ENCODE peak calls at places on chromosomes 5 and 9, in ten cellular contexts. One of them, this sample, is unnamed.

GRCh38 chr5:87074072-87074471 is 193.6 kb upstream of the RASA1 start:
- DNase-seq in MM.1S: no peak
- DNase-seq in A673: no peak
- DNase-seq in GM12865: no peak
- DNase-seq in fibroblast of the aortic adventitia: no peak
- DNase-seq in psoas muscle: no peak
- DNase-seq in cardiac muscle cell: no peak
- DNase-seq in A549: no peak
- DNase-seq in choroid plexus epithelial cell: no peak
- DNase-seq in neural crest cell: no peak
- DNase-seq in this sample: no peak

GRCh38 chr5:73998496-73998895 is 372.5 kb downstream of the ARHGEF28 start:
- DNase-seq in choroid plexus epithelial cell: peak
- DNase-seq in A673: no peak
- DNase-seq in A549: no peak
- DNase-seq in psoas muscle: no peak
- DNase-seq in neural crest cell: no peak
- DNase-seq in MM.1S: no peak
- DNase-seq in GM12865: no peak
- DNase-seq in fibroblast of the aortic adventitia: peak
- DNase-seq in cardiac muscle cell: peak
- DNase-seq in this sample: no peak

GRCh38 chr5:171521219-171521633 is 101.8 kb downstream of the FGF18 start:
- DNase-seq in A673: peak
- DNase-seq in fibroblast of the aortic adventitia: peak
- DNase-seq in neural crest cell: no peak
- DNase-seq in MM.1S: no peak
- DNase-seq in cardiac muscle cell: peak
- DNase-seq in GM12865: no peak
- DNase-seq in psoas muscle: peak
- DNase-seq in choroid plexus epithelial cell: peak
- DNase-seq in A549: peak
- DNase-seq in this sample: peak

GRCh38 chr9:12904261-12905000 is 129.6 kb downstream of the LURAP1L start:
- DNase-seq in MM.1S: no peak
- DNase-seq in GM12865: no peak
- DNase-seq in choroid plexus epithelial cell: no peak
- DNase-seq in fibroblast of the aortic adventitia: no peak
- DNase-seq in psoas muscle: no peak
- DNase-seq in neural crest cell: no peak
- DNase-seq in cardiac muscle cell: no peak
- DNase-seq in A673: no peak
- DNase-seq in A549: no peak
- DNase-seq in this sample: no peak

GRCh38 chr9:91425270-91425669 is 1.6 kb upstream of the NFIL3 start:
- DNase-seq in neural crest cell: no peak
- DNase-seq in choroid plexus epithelial cell: no peak
- DNase-seq in A549: no peak
- DNase-seq in cardiac muscle cell: peak
- DNase-seq in psoas muscle: no peak
- DNase-seq in fibroblast of the aortic adventitia: no peak
- DNase-seq in A673: no peak
- DNase-seq in GM12865: no peak
- DNase-seq in MM.1S: peak
- DNase-seq in this sample: no peak

GRCh38 chr5:65327582-65327981 is 154.1 kb downstream of the ADAMTS6 start:
- DNase-seq in neural crest cell: no peak
- DNase-seq in MM.1S: no peak
- DNase-seq in choroid plexus epithelial cell: peak
- DNase-seq in A673: no peak
- DNase-seq in fibroblast of the aortic adventitia: peak
- DNase-seq in cardiac muscle cell: peak
- DNase-seq in psoas muscle: no peak
- DNase-seq in GM12865: no peak
- DNase-seq in A549: peak
- DNase-seq in this sample: no peak

GRCh38 chr9:5813837-5814236 is 19.1 kb downstream of the ERMP1 start:
- DNase-seq in A673: no peak
- DNase-seq in cardiac muscle cell: no peak
- DNase-seq in A549: no peak
- DNase-seq in MM.1S: no peak
- DNase-seq in GM12865: no peak
- DNase-seq in psoas muscle: no peak
- DNase-seq in fibroblast of the aortic adventitia: no peak
- DNase-seq in choroid plexus epithelial cell: no peak
- DNase-seq in neural crest cell: no peak
- DNase-seq in this sample: no peak

GRCh38 chr5:72241346-72242003 is 78.6 kb downstream of the MRPS27 start:
- DNase-seq in GM12865: no peak
- DNase-seq in psoas muscle: no peak
- DNase-seq in neural crest cell: peak
- DNase-seq in cardiac muscle cell: no peak
- DNase-seq in fibroblast of the aortic adventitia: no peak
- DNase-seq in A673: no peak
- DNase-seq in A549: no peak
- DNase-seq in MM.1S: no peak
- DNase-seq in choroid plexus epithelial cell: no peak
- DNase-seq in this sample: no peak

GRCh38 chr5:158967566-158967965 is 132.2 kb downstream of the EBF1 start:
- DNase-seq in A549: peak
- DNase-seq in cardiac muscle cell: peak
- DNase-seq in psoas muscle: no peak
- DNase-seq in choroid plexus epithelial cell: peak
- DNase-seq in A673: no peak
- DNase-seq in neural crest cell: no peak
- DNase-seq in MM.1S: no peak
- DNase-seq in fibroblast of the aortic adventitia: peak
- DNase-seq in GM12865: peak
- DNase-seq in this sample: no peak

GRCh38 chr9:70760228-70760627 is 345.8 kb upstream of the KLF9 start:
- DNase-seq in A549: no peak
- DNase-seq in cardiac muscle cell: no peak
- DNase-seq in neural crest cell: no peak
- DNase-seq in psoas muscle: no peak
- DNase-seq in A673: no peak
- DNase-seq in choroid plexus epithelial cell: no peak
- DNase-seq in MM.1S: no peak
- DNase-seq in fibroblast of the aortic adventitia: no peak
- DNase-seq in GM12865: no peak
- DNase-seq in this sample: no peak

GRCh38 chr5:181163487-181164075 is 16.2 kb downstream of the OR2V2 start:
- DNase-seq in neural crest cell: no peak
- DNase-seq in A549: peak
- DNase-seq in MM.1S: no peak
- DNase-seq in choroid plexus epithelial cell: no peak
- DNase-seq in GM12865: peak
- DNase-seq in A673: no peak
- DNase-seq in psoas muscle: no peak
- DNase-seq in fibroblast of the aortic adventitia: no peak
- DNase-seq in cardiac muscle cell: no peak
- DNase-seq in this sample: no peak

GRCh38 chr5:95823241-95823737 is 763 bp upstream of the GLRX start:
- DNase-seq in fibroblast of the aortic adventitia: no peak
- DNase-seq in A673: no peak
- DNase-seq in GM12865: peak
- DNase-seq in psoas muscle: no peak
- DNase-seq in neural crest cell: no peak
- DNase-seq in A549: no peak
- DNase-seq in cardiac muscle cell: no peak
- DNase-seq in MM.1S: no peak
- DNase-seq in choroid plexus epithelial cell: no peak
- DNase-seq in this sample: no peak

GRCh38 chr9:135989722-135990467 is 28.7 kb upstream of the UBAC1 start:
- DNase-seq in cardiac muscle cell: no peak
- DNase-seq in fibroblast of the aortic adventitia: no peak
- DNase-seq in choroid plexus epithelial cell: no peak
- DNase-seq in neural crest cell: no peak
- DNase-seq in GM12865: no peak
- DNase-seq in MM.1S: no peak
- DNase-seq in A673: peak
- DNase-seq in psoas muscle: no peak
- DNase-seq in A549: no peak
- DNase-seq in this sample: no peak

GRCh38 chr5:127419007-127419406 is 98.4 kb upstream of the PRRC1 start:
- DNase-seq in fibroblast of the aortic adventitia: no peak
- DNase-seq in cardiac muscle cell: no peak
- DNase-seq in A549: peak
- DNase-seq in neural crest cell: no peak
- DNase-seq in choroid plexus epithelial cell: no peak
- DNase-seq in A673: no peak
- DNase-seq in psoas muscle: no peak
- DNase-seq in GM12865: no peak
- DNase-seq in MM.1S: no peak
- DNase-seq in this sample: no peak

GRCh38 chr5:149265559-149265958 is 6.1 kb upstream of the AFAP1L1 start:
- DNase-seq in fibroblast of the aortic adventitia: peak
- DNase-seq in choroid plexus epithelial cell: peak
- DNase-seq in psoas muscle: no peak
- DNase-seq in MM.1S: no peak
- DNase-seq in neural crest cell: no peak
- DNase-seq in A549: peak
- DNase-seq in A673: peak
- DNase-seq in cardiac muscle cell: peak
- DNase-seq in GM12865: no peak
- DNase-seq in this sample: peak
- TF ChIP-seq CTCF in fibroblast of the aortic adventitia: peak
- TF ChIP-seq CTCF in choroid plexus epithelial cell: peak
- TF ChIP-seq CTCF in psoas muscle: peak
- TF ChIP-seq CTCF in MM.1S: peak
- TF ChIP-seq CTCF in neural crest cell: no peak
- TF ChIP-seq CTCF in A549: peak
- TF ChIP-seq CTCF in A673: peak
- TF ChIP-seq CTCF in cardiac muscle cell: peak
- TF ChIP-seq CTCF in GM12865: no peak
- TF ChIP-seq CTCF in this sample: peak

DNA sequence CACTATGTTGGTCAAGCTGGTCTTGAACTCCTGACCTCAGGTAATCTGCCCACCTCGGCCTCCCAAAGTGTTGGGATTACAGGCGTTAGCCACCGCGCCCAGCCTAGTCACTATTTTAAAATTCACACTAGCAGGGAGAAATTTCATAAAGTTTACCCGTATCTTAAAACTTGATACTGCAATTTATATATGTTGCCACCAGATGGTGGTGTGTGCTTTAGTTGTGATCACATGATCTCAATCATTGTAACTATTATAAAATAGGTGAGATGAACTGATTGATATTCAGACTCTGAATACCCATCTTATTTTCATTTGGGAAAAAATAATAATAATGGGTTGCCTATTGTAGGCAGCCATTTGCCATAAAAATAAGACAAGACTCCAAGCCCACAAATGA is 1330.4 kb upstream of the WWC1 start:
- DNase-seq in GM12865: no peak
- DNase-seq in cardiac muscle cell: no peak
- DNase-seq in fibroblast of the aortic adventitia: no peak
- DNase-seq in neural crest cell: no peak
- DNase-seq in A673: peak
- DNase-seq in psoas muscle: no peak
- DNase-seq in choroid plexus epithelial cell: peak
- DNase-seq in A549: peak
- DNase-seq in MM.1S: peak
- DNase-seq in this sample: no peak
- TF ChIP-seq CTCF in GM12865: no peak
- TF ChIP-seq CTCF in cardiac muscle cell: peak
- TF ChIP-seq CTCF in fibroblast of the aortic adventitia: no peak
- TF ChIP-seq CTCF in neural crest cell: peak
- TF ChIP-seq CTCF in A673: peak
- TF ChIP-seq CTCF in psoas muscle: no peak
- TF ChIP-seq CTCF in choroid plexus epithelial cell: peak
- TF ChIP-seq CTCF in A549: peak
- TF ChIP-seq CTCF in MM.1S: peak
- TF ChIP-seq CTCF in this sample: no peak

DNA sequence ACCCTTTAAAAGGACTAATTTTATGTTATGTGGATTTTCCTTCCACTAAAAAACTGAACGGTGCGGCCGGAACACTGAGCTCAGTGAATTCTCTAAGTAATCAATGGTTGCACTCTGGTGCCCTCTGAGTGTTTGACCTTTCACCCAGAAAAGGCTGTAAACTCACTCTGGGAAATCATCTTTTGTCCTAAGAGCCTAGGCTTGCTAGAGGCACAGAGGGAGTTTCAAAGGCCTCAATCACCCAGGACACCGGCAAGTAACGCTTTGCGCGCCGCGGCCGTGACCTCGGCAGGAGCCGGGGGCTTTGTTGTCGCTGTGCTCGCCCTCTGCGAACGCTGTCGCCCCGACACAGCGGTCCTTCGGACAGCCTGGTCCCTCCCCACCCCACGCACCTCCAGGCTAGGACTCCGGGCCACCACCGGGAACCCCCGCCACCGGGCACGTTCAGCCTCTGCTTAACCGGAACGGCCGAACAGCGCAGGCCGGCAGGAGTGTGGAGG is 711 bp downstream of the ISCA1 start:
- DNase-seq in GM12865: no peak
- DNase-seq in choroid plexus epithelial cell: no peak
- DNase-seq in A673: no peak
- DNase-seq in cardiac muscle cell: no peak
- DNase-seq in A549: no peak
- DNase-seq in MM.1S: no peak
- DNase-seq in neural crest cell: peak
- DNase-seq in psoas muscle: no peak
- DNase-seq in fibroblast of the aortic adventitia: no peak
- DNase-seq in this sample: no peak
- TF ChIP-seq CTCF in GM12865: no peak
- TF ChIP-seq CTCF in choroid plexus epithelial cell: no peak
- TF ChIP-seq CTCF in A673: no peak
- TF ChIP-seq CTCF in cardiac muscle cell: no peak
- TF ChIP-seq CTCF in A549: no peak
- TF ChIP-seq CTCF in MM.1S: no peak
- TF ChIP-seq CTCF in neural crest cell: no peak
- TF ChIP-seq CTCF in psoas muscle: no peak
- TF ChIP-seq CTCF in fibroblast of the aortic adventitia: no peak
- TF ChIP-seq CTCF in this sample: no peak

GRCh38 chr9:127945942-127946341 is 8.3 kb upstream of the DPM2 start:
- DNase-seq in fibroblast of the aortic adventitia: no peak
- DNase-seq in cardiac muscle cell: no peak
- DNase-seq in GM12865: no peak
- DNase-seq in A549: no peak
- DNase-seq in neural crest cell: no peak
- DNase-seq in choroid plexus epithelial cell: no peak
- DNase-seq in psoas muscle: no peak
- DNase-seq in MM.1S: no peak
- DNase-seq in A673: no peak
- DNase-seq in this sample: no peak
- TF ChIP-seq CTCF in fibroblast of the aortic adventitia: no peak
- TF ChIP-seq CTCF in cardiac muscle cell: no peak
- TF ChIP-seq CTCF in GM12865: no peak
- TF ChIP-seq CTCF in A549: no peak
- TF ChIP-seq CTCF in neural crest cell: no peak
- TF ChIP-seq CTCF in choroid plexus epithelial cell: no peak
- TF ChIP-seq CTCF in psoas muscle: no peak
- TF ChIP-seq CTCF in MM.1S: no peak
- TF ChIP-seq CTCF in A673: no peak
- TF ChIP-seq CTCF in this sample: no peak